ENCODE peak calls at places on chromosomes 12 and 14, in eight cellular contexts. H is WERI-Rb-1; C is adrenal gland; P is psoas muscle; D is transverse colon; N is CD8-positive, alpha-beta T cell; T is astrocyte of the spinal cord; G is cardiac muscle cell. L is an unnamed sample.

GRCh38 chr14:92340938-92341337 is 18.0 kb downstream of the SLC24A4 start:
- DNase-seq in C (no peak), T (no peak), G (no peak), D (no peak), H (peak; percentile 80), P (no peak), N (no peak), L (no peak)

GRCh38 chr12:128069359-128069997 is 197.5 kb upstream of the TMEM132C start:
- DNase-seq in P (no peak), N (no peak), T (peak; percentile 68), H (peak; percentile 46), C (peak; percentile 77), D (peak; percentile 63), G (peak; percentile 75), L (peak; percentile 36)

GRCh38 chr12:49672351-49673181 is 34.6 kb downstream of the FMNL3 start:
- DNase-seq in H (no peak), D (no peak), C (no peak), N (no peak), P (no peak), T (no peak), G (no peak), L (no peak)

GRCh38 chr14:76550534-76550933 is 174.6 kb downstream of the ESRRB start:
- DNase-seq in P (no peak), D (no peak), C (no peak), N (no peak), T (no peak), H (no peak), G (no peak), L (no peak)

GRCh38 chr14:23054000-23054811 is 3.1 kb downstream of the CDH24 start:
- DNase-seq in P (peak; percentile 56), N (no peak), T (no peak), G (peak; percentile 26), H (peak; percentile 67), C (no peak), D (no peak), L (peak; percentile 62)

GRCh38 chr14:94115068-94115591 is 4.6 kb downstream of the IFI27 start:
- DNase-seq in G (no peak), C (peak; percentile 84), N (no peak), P (no peak), H (peak; percentile 65), D (peak; percentile 47), T (no peak), L (no peak)

GRCh38 chr12:42296503-42297109 is 29.3 kb downstream of the ZCRB1 start:
- DNase-seq in N (no peak), D (no peak), H (no peak), G (no peak), T (peak; percentile 29), P (no peak), C (no peak), L (no peak)

GRCh38 chr12:2276288-2276842 is 223.6 kb downstream of the CACNA1C start:
- DNase-seq in G (no peak), C (no peak), H (no peak), T (no peak), N (no peak), D (no peak), P (no peak), L (no peak)

GRCh38 chr12:70074510-70074909 is 168.7 kb upstream of the CNOT2 start:
- DNase-seq in H (no peak), T (no peak), N (no peak), C (no peak), D (no peak), G (no peak), P (no peak), L (no peak)

GRCh38 chr14:85439696-85440328 is 90.1 kb upstream of the FLRT2 start:
- DNase-seq in T (peak; percentile 44), C (no peak), N (no peak), P (no peak), H (no peak), D (no peak), G (peak; percentile 52), L (no peak)

GRCh38 chr12:42278116-42278485 is 40.1 kb upstream of the YAF2 start:
- DNase-seq in G (no peak), C (no peak), N (no peak), P (no peak), D (no peak), H (no peak), T (no peak), L (no peak)

GRCh38 chr12:124636138-124636968 is 68.9 kb upstream of the NCOR2 start:
- DNase-seq in P (peak; percentile 78), D (peak; percentile 69), C (peak; percentile 79), N (peak; percentile 55), G (no peak), T (peak; percentile 50), H (peak; percentile 44), L (no peak)

GRCh38 chr14:55019968-55020554 is 6.8 kb downstream of the WDHD1 start:
- DNase-seq in P (no peak), H (no peak), G (no peak), C (no peak), N (no peak), D (no peak), T (no peak), L (no peak)

GRCh38 chr12:3170423-3171194 is 93.4 kb downstream of the TSPAN9 start:
- DNase-seq in N (no peak), T (peak; percentile 93), C (peak; percentile 65), P (peak; percentile 11), D (no peak), G (no peak), H (peak; percentile 51), L (no peak)

GRCh38 chr12:59742831-59743230 is 147.0 kb downstream of the SLC16A7 start:
- DNase-seq in D (no peak), H (no peak), N (no peak), P (no peak), G (no peak), C (no peak), T (peak; percentile 22), L (no peak)

GRCh38 chr14:65103150-65103760 is 938 bp upstream of the MAX start:
- DNase-seq in N (no peak), T (no peak), H (peak; percentile 34), G (no peak), D (no peak), C (no peak), P (no peak), L (no peak)

GRCh38 chr12:51871918-51872688 is 15.8 kb upstream of the ANKRD33 start:
- DNase-seq in G (no peak), N (no peak), T (no peak), C (no peak), P (peak; percentile 12), D (peak; percentile 35), H (peak; percentile 94), L (no peak)

GRCh38 chr12:6536894-6537579 is 2.7 kb downstream of the GAPDH start:
- DNase-seq in T (no peak), H (no peak), C (peak; percentile 63), G (no peak), N (no peak), D (no peak), P (no peak), L (no peak)

GRCh38 chr14:50089213-50089612 is 27.2 kb downstream of the VCPKMT start:
- DNase-seq in P (no peak), C (no peak), D (no peak), H (no peak), G (no peak), T (no peak), N (peak; percentile 61), L (no peak)

DNA sequence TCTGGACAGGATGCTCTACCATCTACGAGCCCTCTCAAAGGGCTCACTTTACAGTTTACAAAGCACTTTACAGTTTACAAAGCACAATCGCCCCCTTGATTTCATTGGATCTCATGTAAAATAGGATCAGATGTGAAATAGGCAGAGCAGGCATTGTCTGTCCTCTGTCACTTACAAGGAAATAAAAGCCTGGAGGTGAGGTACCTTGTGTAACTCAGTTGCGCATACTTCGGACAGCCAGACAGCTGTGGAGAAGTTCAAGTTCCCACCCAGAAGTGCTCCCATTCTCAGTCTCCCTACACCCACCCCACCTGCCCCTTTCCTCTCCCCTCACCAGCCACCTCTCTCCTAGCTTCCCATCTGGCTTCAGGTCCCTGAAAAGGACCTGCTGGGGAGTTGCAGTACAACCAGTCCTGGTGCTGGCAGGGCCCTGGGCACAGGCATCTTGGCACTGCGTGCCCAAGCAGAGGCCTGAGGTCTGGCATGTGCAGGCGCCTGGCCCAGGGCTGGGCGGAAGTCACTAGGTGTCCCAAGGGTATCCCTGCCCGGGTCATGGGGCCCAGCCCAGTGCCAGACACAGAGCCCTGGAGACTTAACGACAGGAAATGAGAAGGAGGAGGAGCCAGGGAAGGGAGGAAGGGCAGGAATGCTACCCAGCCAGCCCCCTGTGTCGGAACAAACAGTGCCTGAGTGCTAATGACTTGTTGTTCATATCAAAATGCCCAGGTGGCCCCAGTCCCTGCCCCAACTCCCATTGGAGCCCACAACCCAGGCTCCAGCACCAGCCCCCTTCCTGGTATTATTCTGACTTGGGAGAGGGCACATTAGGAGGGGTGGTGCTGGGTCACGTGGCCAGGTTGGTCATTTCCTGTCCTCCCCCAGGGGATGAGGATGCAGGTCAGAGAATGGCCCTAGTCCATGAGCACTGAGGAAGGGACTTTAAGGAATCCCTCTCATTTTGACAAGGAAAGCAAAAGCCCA is 5.4 kb downstream of the RAPGEF3 start:
- DNase-seq in C (peak; percentile 76), P (peak; percentile 96), T (no peak), N (no peak), H (no peak), G (no peak), D (peak; percentile 76), L (no peak)
- TF ChIP-seq CTCF in C (no peak), P (no peak), T (no peak), N (no peak), H (no peak), G (no peak), D (no peak), L (no peak)

GRCh38 chr14:103604620-103605019 is 24.4 kb upstream of the KLC1 start:
- DNase-seq in C (no peak), H (no peak), G (no peak), N (no peak), D (no peak), P (no peak), T (no peak), L (no peak)

GRCh38 chr14:103611215-103611614 is 17.8 kb upstream of the KLC1 start:
- DNase-seq in C (no peak), N (no peak), T (no peak), D (no peak), G (no peak), H (no peak), P (no peak), L (no peak)

GRCh38 chr14:103607822-103608221 is 21.2 kb upstream of the KLC1 start:
- DNase-seq in N (no peak), H (no peak), D (no peak), C (no peak), G (no peak), T (no peak), P (peak; percentile 52), L (no peak)

GRCh38 chr14:103607039-103607668 is 21.9 kb upstream of the KLC1 start:
- DNase-seq in H (peak; percentile 83), N (peak; percentile 71), D (peak; percentile 81), C (peak; percentile 91), G (peak; percentile 23), P (peak; percentile 85), T (peak; percentile 95), L (peak; percentile 62)
- TF ChIP-seq CTCF in H (peak; percentile 65), N (no peak), D (no peak), C (no peak), G (peak; percentile 38), P (peak; percentile 28), T (peak; percentile 29), L (peak; percentile 42)

GRCh38 chr12:79919762-79920161 is 15.1 kb downstream of the PPP1R12A start:
- DNase-seq in P (no peak), N (no peak), D (no peak), T (no peak), G (no peak), H (no peak), C (no peak), L (no peak)
- TF ChIP-seq CTCF in P (no peak), N (no peak), D (no peak), T (no peak), G (no peak), H (no peak), C (no peak), L (no peak)

GRCh38 chr12:54725233-54725843 is 77.2 kb upstream of the DCD start:
- DNase-seq in T (no peak), D (no peak), N (no peak), H (peak; percentile 14), C (no peak), P (no peak), G (peak; percentile 55), L (no peak)
- TF ChIP-seq CTCF in T (peak; percentile 38), D (no peak), N (peak; percentile 51), H (no peak), C (no peak), P (no peak), G (peak; percentile 40), L (peak; percentile 30)

L was measured in GM13977.